ENCODE peak calls at places on chromosomes 4 and X, in six cellular contexts. One of them, this sample, is unnamed.

GRCh38 chr4:95129708-95130343 is 372.1 kb downstream of the BMPR1B start:
- DNase-seq in HCT116: peak; percentile 73
- DNase-seq in endodermal cell: no peak
- DNase-seq in aorta: no peak
- DNase-seq in brain microvascular endothelial cell: peak; percentile 99
- DNase-seq in endothelial cell of umbilical vein: peak; percentile 93
- DNase-seq in this sample: no peak

GRCh38 chrX:80550722-80551121 is 130.5 kb downstream of the TENT5D start:
- DNase-seq in brain microvascular endothelial cell: no peak
- DNase-seq in aorta: no peak
- DNase-seq in endothelial cell of umbilical vein: no peak
- DNase-seq in endodermal cell: peak; percentile 74
- DNase-seq in HCT116: no peak
- DNase-seq in this sample: no peak

GRCh38 chr4:6440506-6441201 is 31.8 kb downstream of the PPP2R2C start:
- DNase-seq in endothelial cell of umbilical vein: no peak
- DNase-seq in HCT116: no peak
- DNase-seq in brain microvascular endothelial cell: no peak
- DNase-seq in endodermal cell: no peak
- DNase-seq in aorta: peak; percentile 27
- DNase-seq in this sample: no peak

GRCh38 chrX:40502688-40503087 is 78.1 kb upstream of the ATP6AP2 start:
- DNase-seq in endothelial cell of umbilical vein: no peak
- DNase-seq in brain microvascular endothelial cell: no peak
- DNase-seq in aorta: no peak
- DNase-seq in HCT116: no peak
- DNase-seq in endodermal cell: no peak
- DNase-seq in this sample: no peak

GRCh38 chr4:99856166-99856565 is 38.1 kb downstream of the LAMTOR3 start:
- DNase-seq in endodermal cell: no peak
- DNase-seq in HCT116: peak; percentile 4
- DNase-seq in aorta: no peak
- DNase-seq in brain microvascular endothelial cell: peak; percentile 22
- DNase-seq in endothelial cell of umbilical vein: peak; percentile 13
- DNase-seq in this sample: no peak

GRCh38 chr4:72779256-72779655 is 210.2 kb upstream of the ADAMTS3 start:
- DNase-seq in HCT116: no peak
- DNase-seq in brain microvascular endothelial cell: no peak
- DNase-seq in endodermal cell: no peak
- DNase-seq in aorta: no peak
- DNase-seq in endothelial cell of umbilical vein: no peak
- DNase-seq in this sample: no peak

GRCh38 chr4:124464836-124465235 is 247.7 kb downstream of the ANKRD50 start:
- DNase-seq in brain microvascular endothelial cell: no peak
- DNase-seq in aorta: no peak
- DNase-seq in endodermal cell: no peak
- DNase-seq in endothelial cell of umbilical vein: no peak
- DNase-seq in HCT116: no peak
- DNase-seq in this sample: no peak

GRCh38 chr4:140239311-140239710 is 85.3 kb upstream of the MAML3 start:
- DNase-seq in HCT116: no peak
- DNase-seq in endothelial cell of umbilical vein: no peak
- DNase-seq in aorta: no peak
- DNase-seq in brain microvascular endothelial cell: no peak
- DNase-seq in endodermal cell: no peak
- DNase-seq in this sample: no peak

GRCh38 chr4:26192921-26193894 is 127.6 kb upstream of the RBPJ start:
- DNase-seq in endothelial cell of umbilical vein: no peak
- DNase-seq in brain microvascular endothelial cell: no peak
- DNase-seq in aorta: no peak
- DNase-seq in HCT116: no peak
- DNase-seq in endodermal cell: no peak
- DNase-seq in this sample: no peak

GRCh38 chr4:28462766-28463165 is 1602.1 kb downstream of the STIM2 start:
- DNase-seq in endodermal cell: no peak
- DNase-seq in endothelial cell of umbilical vein: no peak
- DNase-seq in aorta: no peak
- DNase-seq in brain microvascular endothelial cell: no peak
- DNase-seq in HCT116: no peak
- DNase-seq in this sample: no peak

GRCh38 chr4:152515678-152516077 is 20.2 kb downstream of the FBXW7 start:
- DNase-seq in endothelial cell of umbilical vein: no peak
- DNase-seq in aorta: peak; percentile 57
- DNase-seq in brain microvascular endothelial cell: peak; percentile 40
- DNase-seq in HCT116: no peak
- DNase-seq in endodermal cell: no peak
- DNase-seq in this sample: no peak

GRCh38 chr4:101086801-101087586 is 260.3 kb downstream of the PPP3CA start:
- DNase-seq in aorta: no peak
- DNase-seq in brain microvascular endothelial cell: no peak
- DNase-seq in endothelial cell of umbilical vein: no peak
- DNase-seq in HCT116: no peak
- DNase-seq in endodermal cell: peak; percentile 87
- DNase-seq in this sample: no peak

GRCh38 chr4:101286663-101287062 is 60.7 kb downstream of the PPP3CA start:
- DNase-seq in HCT116: no peak
- DNase-seq in brain microvascular endothelial cell: no peak
- DNase-seq in endodermal cell: no peak
- DNase-seq in endothelial cell of umbilical vein: no peak
- DNase-seq in aorta: no peak
- DNase-seq in this sample: no peak

GRCh38 chr4:94877973-94878372 is 120.2 kb downstream of the BMPR1B start:
- DNase-seq in HCT116: no peak
- DNase-seq in endothelial cell of umbilical vein: no peak
- DNase-seq in endodermal cell: no peak
- DNase-seq in aorta: no peak
- DNase-seq in brain microvascular endothelial cell: no peak
- DNase-seq in this sample: no peak

GRCh38 chr4:174674305-174674840 is 152.1 kb upstream of the HPGD start:
- DNase-seq in brain microvascular endothelial cell: no peak
- DNase-seq in endodermal cell: no peak
- DNase-seq in HCT116: no peak
- DNase-seq in aorta: no peak
- DNase-seq in endothelial cell of umbilical vein: no peak
- DNase-seq in this sample: no peak

GRCh38 chrX:30228526-30228925 is 1.9 kb upstream of the MAGEB3 start:
- DNase-seq in brain microvascular endothelial cell: no peak
- DNase-seq in HCT116: no peak
- DNase-seq in endothelial cell of umbilical vein: no peak
- DNase-seq in endodermal cell: peak; percentile 80
- DNase-seq in aorta: no peak
- DNase-seq in this sample: no peak

GRCh38 chr4:74969507-74970474 is 36.9 kb downstream of the PARM1 start:
- DNase-seq in endothelial cell of umbilical vein: no peak
- DNase-seq in aorta: no peak
- DNase-seq in brain microvascular endothelial cell: no peak
- DNase-seq in HCT116: no peak
- DNase-seq in endodermal cell: peak; percentile 86
- DNase-seq in this sample: peak; percentile 49

GRCh38 chrX:10579018-10579752 is 41.2 kb downstream of the MID1 start:
- DNase-seq in HCT116: peak; percentile 78
- DNase-seq in endothelial cell of umbilical vein: peak; percentile 76
- DNase-seq in aorta: no peak
- DNase-seq in brain microvascular endothelial cell: peak; percentile 51
- DNase-seq in endodermal cell: no peak
- DNase-seq in this sample: no peak

GRCh38 chrX:9816094-9816700 is 30.0 kb downstream of the SHROOM2 start:
- DNase-seq in endothelial cell of umbilical vein: no peak
- DNase-seq in brain microvascular endothelial cell: peak; percentile 45
- DNase-seq in HCT116: no peak
- DNase-seq in aorta: no peak
- DNase-seq in endodermal cell: no peak
- DNase-seq in this sample: no peak

GRCh38 chrX:153401133-153401764 is at the start of gene PNMA6E:
- DNase-seq in HCT116: no peak
- DNase-seq in endodermal cell: no peak
- DNase-seq in aorta: peak; percentile 45
- DNase-seq in endothelial cell of umbilical vein: no peak
- DNase-seq in brain microvascular endothelial cell: no peak
- DNase-seq in this sample: no peak

GRCh38 chrX:151488677-151489076 is 74.8 kb upstream of the PASD1 start:
- DNase-seq in HCT116: peak; percentile 4
- DNase-seq in endodermal cell: peak; percentile 64
- DNase-seq in brain microvascular endothelial cell: no peak
- DNase-seq in endothelial cell of umbilical vein: no peak
- DNase-seq in aorta: no peak
- DNase-seq in this sample: no peak

GRCh38 chrX:104987063-104987462 is 233.4 kb downstream of the TEX13A start:
- DNase-seq in endodermal cell: no peak
- DNase-seq in brain microvascular endothelial cell: no peak
- DNase-seq in aorta: no peak
- DNase-seq in HCT116: no peak
- DNase-seq in endothelial cell of umbilical vein: peak; percentile 49
- DNase-seq in this sample: no peak

DNA sequence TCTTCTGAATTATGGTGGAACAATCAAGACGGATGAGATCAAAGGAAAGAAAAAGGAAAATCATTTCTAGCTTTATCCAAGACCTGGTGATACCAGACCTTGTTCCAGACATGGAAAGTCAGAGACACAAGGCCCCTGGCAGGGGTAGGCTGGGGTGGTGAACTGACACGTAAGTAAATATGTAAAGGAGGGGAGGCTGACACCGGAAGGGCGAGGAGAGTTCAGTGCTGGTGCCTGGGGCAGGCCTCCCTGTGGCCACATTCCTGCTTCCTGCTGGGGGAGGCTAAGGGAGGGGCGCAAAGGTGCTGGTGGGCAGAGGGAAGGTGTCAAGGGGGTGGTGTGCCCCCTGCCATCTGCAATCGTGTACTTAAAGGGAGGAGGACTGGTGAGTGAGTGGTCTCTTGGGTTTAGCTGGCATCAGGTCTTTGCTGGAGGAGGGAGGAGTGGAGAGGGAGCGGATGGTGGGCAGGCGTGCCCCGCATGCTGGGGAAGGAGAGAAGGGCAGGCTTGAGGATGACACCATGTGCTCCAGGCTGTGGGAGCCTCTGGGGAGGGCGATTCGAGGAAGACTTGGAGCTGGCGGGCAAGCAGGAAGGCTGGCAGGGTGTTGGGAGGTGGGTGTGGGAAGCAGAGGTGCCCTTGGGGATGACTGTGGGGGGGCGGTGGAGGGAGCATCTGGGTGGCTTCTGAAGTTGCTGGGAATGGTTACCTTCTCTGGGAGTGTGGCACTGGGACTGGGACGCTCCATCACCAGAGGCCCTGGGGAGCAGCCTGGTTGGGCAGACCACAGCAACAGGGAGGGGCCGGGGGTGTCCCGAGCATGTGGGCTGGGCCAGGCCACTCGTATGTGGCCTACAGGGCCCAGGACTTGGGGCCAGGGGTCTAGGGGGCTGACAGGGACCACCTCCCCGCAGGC is 30.6 kb upstream of the AFAP1 start:
- DNase-seq in HCT116: no peak
- DNase-seq in aorta: no peak
- DNase-seq in brain microvascular endothelial cell: peak; percentile 65
- DNase-seq in endothelial cell of umbilical vein: peak; percentile 12
- DNase-seq in endodermal cell: peak; percentile 75
- DNase-seq in this sample: no peak
- H3K4me3 ChIP-seq in HCT116: peak overlapping the region; percentile 31
- H3K4me3 ChIP-seq in aorta: no peak overlapping the region
- H3K4me3 ChIP-seq in brain microvascular endothelial cell: no peak overlapping the region
- H3K4me3 ChIP-seq in endothelial cell of umbilical vein: peak overlapping the region; percentile 36
- H3K4me3 ChIP-seq in endodermal cell: no peak overlapping the region
- H3K4me3 ChIP-seq in this sample: peak overlapping the region; percentile 6

GRCh38 chr4:146524663-146525062 is 2.9 kb upstream of the SLC10A7 start:
- DNase-seq in brain microvascular endothelial cell: no peak
- DNase-seq in HCT116: no peak
- DNase-seq in endothelial cell of umbilical vein: no peak
- DNase-seq in endodermal cell: no peak
- DNase-seq in aorta: no peak
- DNase-seq in this sample: no peak

GRCh38 chr4:146522862-146523205 is 1.1 kb upstream of the SLC10A7 start:
- DNase-seq in endothelial cell of umbilical vein: peak; percentile 41
- DNase-seq in aorta: no peak
- DNase-seq in HCT116: no peak
- DNase-seq in brain microvascular endothelial cell: no peak
- DNase-seq in endodermal cell: no peak
- DNase-seq in this sample: no peak

GRCh38 chr4:146522098-146522861 is 540 bp upstream of the SLC10A7 start:
- DNase-seq in HCT116: peak; percentile 64
- DNase-seq in aorta: peak; percentile 97
- DNase-seq in endothelial cell of umbilical vein: peak; percentile 85
- DNase-seq in brain microvascular endothelial cell: peak; percentile 83
- DNase-seq in endodermal cell: peak; percentile 92
- DNase-seq in this sample: peak; percentile 94

GRCh38 chr4:146521543-146522097 is at the start of gene SLC10A7:
- DNase-seq in endodermal cell: peak; percentile 93
- DNase-seq in aorta: peak; percentile 92
- DNase-seq in HCT116: peak; percentile 46
- DNase-seq in endothelial cell of umbilical vein: peak; percentile 84
- DNase-seq in brain microvascular endothelial cell: peak; percentile 72
- DNase-seq in this sample: peak; percentile 76

GRCh38 chr4:146520894-146521542 is 722 bp downstream of the SLC10A7 start:
- DNase-seq in aorta: no peak
- DNase-seq in endodermal cell: no peak
- DNase-seq in endothelial cell of umbilical vein: peak; percentile 79
- DNase-seq in brain microvascular endothelial cell: peak; percentile 57
- DNase-seq in HCT116: no peak
- DNase-seq in this sample: no peak
- H3K27ac ChIP-seq in aorta: peak overlapping the region; percentile 21
- H3K27ac ChIP-seq in endodermal cell: no peak overlapping the region
- H3K27ac ChIP-seq in endothelial cell of umbilical vein: peak overlapping the region; percentile 73
- H3K27ac ChIP-seq in brain microvascular endothelial cell: peak overlapping the region; percentile 84
- H3K27ac ChIP-seq in HCT116: peak overlapping the region; percentile 71
- H3K27ac ChIP-seq in this sample: peak overlapping the region; percentile 84

DNA sequence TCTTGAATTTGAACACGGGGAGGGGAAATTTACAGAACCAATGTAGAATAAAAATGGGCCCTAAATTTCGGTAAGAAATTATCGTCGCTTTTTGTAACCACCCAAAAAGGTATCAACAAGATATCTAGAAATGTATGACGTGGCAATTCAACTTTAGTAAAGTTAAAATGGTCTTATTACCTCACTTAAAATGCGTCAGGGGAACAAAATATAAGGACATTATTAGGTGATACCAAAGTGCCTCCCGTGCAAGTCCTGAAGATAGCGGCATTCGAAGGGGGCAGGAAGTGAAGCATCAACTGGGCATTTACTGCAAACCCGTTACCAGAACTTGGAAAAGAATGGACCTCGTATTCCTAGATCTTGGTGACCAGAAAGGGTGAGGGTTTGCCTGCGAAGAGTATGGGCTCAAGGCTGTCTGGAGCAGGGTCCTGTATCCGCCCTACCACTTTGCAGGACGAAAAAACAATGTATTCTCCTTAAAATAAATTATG is 980 bp downstream of the AP1S2 start:
- DNase-seq in aorta: no peak
- DNase-seq in brain microvascular endothelial cell: no peak
- DNase-seq in endothelial cell of umbilical vein: peak; percentile 25
- DNase-seq in HCT116: no peak
- DNase-seq in endodermal cell: peak; percentile 52
- DNase-seq in this sample: no peak
- H3K4me3 ChIP-seq in aorta: peak overlapping the region; percentile 62
- H3K4me3 ChIP-seq in brain microvascular endothelial cell: peak overlapping the region; percentile 61
- H3K4me3 ChIP-seq in endothelial cell of umbilical vein: peak overlapping the region; percentile 79
- H3K4me3 ChIP-seq in HCT116: peak overlapping the region; percentile 56
- H3K4me3 ChIP-seq in endodermal cell: peak overlapping the region; percentile 97
- H3K4me3 ChIP-seq in this sample: peak overlapping the region; percentile 79

DNA sequence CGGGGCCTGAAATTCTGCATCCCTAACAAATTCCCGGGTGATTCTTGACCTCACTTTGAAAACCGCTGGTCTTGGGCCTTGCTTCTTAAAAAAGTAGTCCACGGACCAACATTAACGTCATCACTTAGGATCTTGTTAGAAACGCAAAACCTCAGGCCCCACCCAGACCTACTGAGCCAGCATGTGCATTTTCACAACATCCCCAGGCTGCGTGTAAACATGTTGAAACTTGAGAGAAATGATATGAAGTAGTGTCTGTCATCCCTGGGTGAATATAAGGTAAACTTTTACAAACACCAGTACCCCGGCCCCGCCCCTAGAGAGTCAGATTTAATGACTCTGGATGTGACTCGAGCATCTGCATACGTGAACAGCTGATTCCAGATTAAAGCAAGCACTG is 33.7 kb downstream of the SORBS2 start:
- DNase-seq in HCT116: no peak
- DNase-seq in aorta: no peak
- DNase-seq in endodermal cell: no peak
- DNase-seq in brain microvascular endothelial cell: peak; percentile 43
- DNase-seq in endothelial cell of umbilical vein: no peak
- DNase-seq in this sample: no peak
- H3K27ac ChIP-seq in HCT116: no peak overlapping the region
- H3K27ac ChIP-seq in aorta: no peak overlapping the region
- H3K27ac ChIP-seq in endodermal cell: no peak overlapping the region
- H3K27ac ChIP-seq in brain microvascular endothelial cell: peak overlapping the region; percentile 82
- H3K27ac ChIP-seq in endothelial cell of umbilical vein: peak overlapping the region; percentile 76
- H3K27ac ChIP-seq in this sample: peak overlapping the region; percentile 90